ENCODE peak calls at places on chromosomes 16 and 17, in seven cellular contexts. R, J, A, T, F, Y and C are unnamed samples.
A peak's percentile ranks its signal among the peaks of the same experiment; 100 is the strongest.

GRCh38 chr16:83928341-83929055 is 24.5 kb upstream of the OSGIN1 start:
- DNase-seq in R (no peak), J (no peak), Y (no peak), A (peak; percentile 85), T (peak; percentile 86), F (no peak), C (peak; percentile 64)

GRCh38 chr17:75244133-75244866 is 17.1 kb downstream of the GGA3 start:
- DNase-seq in J (no peak), R (no peak), F (no peak), Y (no peak), A (no peak), T (no peak), C (no peak)

GRCh38 chr16:4465977-4466779 is 8.2 kb downstream of the NMRAL1 start:
- DNase-seq in T (no peak), Y (no peak), F (no peak), J (no peak), A (no peak), R (no peak), C (no peak)

GRCh38 chr17:38751803-38752118 is 780 bp upstream of the PSMB3 start:
- DNase-seq in A (peak; percentile 84), J (peak; percentile 73), T (peak; percentile 69), F (peak; percentile 78), R (peak; percentile 86), Y (peak; percentile 90), C (peak; percentile 38)

GRCh38 chr17:78915872-78916632 is 9.1 kb downstream of the TIMP2 start:
- DNase-seq in J (no peak), F (no peak), T (peak; percentile 62), Y (peak; percentile 62), R (peak; percentile 50), A (no peak), C (no peak)

GRCh38 chr16:81715358-81716196 is 63.5 kb upstream of the PLCG2 start:
- DNase-seq in R (no peak), Y (no peak), T (no peak), A (no peak), J (no peak), F (no peak), C (no peak)

GRCh38 chr17:41178341-41178740 is 320 bp upstream of the KRTAP4-2 start:
- DNase-seq in R (no peak), J (no peak), T (no peak), A (peak; percentile 72), F (no peak), Y (no peak), C (peak; percentile 14)

GRCh38 chr16:4894276-4895150 is 42.4 kb downstream of the PPL start:
- DNase-seq in A (no peak), J (peak; percentile 48), Y (no peak), T (no peak), F (no peak), R (peak; percentile 36), C (no peak)

GRCh38 chr17:9331512-9332163 is 244.0 kb downstream of the STX8 start:
- DNase-seq in T (no peak), F (no peak), R (no peak), J (no peak), Y (no peak), A (no peak), C (no peak)

GRCh38 chr16:80151706-80152073 is 389.1 kb upstream of the DYNLRB2 start:
- DNase-seq in T (no peak), Y (no peak), R (no peak), F (no peak), J (no peak), A (no peak), C (no peak)

GRCh38 chr16:80065565-80065964 is 465.0 kb upstream of the MAF start:
- DNase-seq in T (peak; percentile 69), R (no peak), F (no peak), A (no peak), Y (no peak), J (no peak), C (no peak)

GRCh38 chr17:3918372-3919122 is 2.3 kb upstream of the P2RX1 start:
- DNase-seq in T (no peak), Y (no peak), F (no peak), J (peak; percentile 58), R (no peak), A (no peak), C (no peak)

GRCh38 chr17:79760197-79760906 is 17.6 kb upstream of the CBX2 start:
- DNase-seq in R (no peak), A (no peak), F (no peak), T (no peak), J (no peak), Y (no peak), C (no peak)

GRCh38 chr17:50905460-50905803 is 39.3 kb upstream of the TOB1 start:
- DNase-seq in A (no peak), Y (no peak), T (peak; percentile 61), R (no peak), J (peak; percentile 71), F (no peak), C (no peak)

GRCh38 chr17:64491034-64491860 is 5.6 kb downstream of the POLG2 start:
- DNase-seq in Y (peak; percentile 50), T (peak; percentile 53), J (no peak), F (no peak), A (peak; percentile 42), R (no peak), C (no peak)

GRCh38 chr17:57451126-57451690 is 194.9 kb downstream of the MSI2 start:
- DNase-seq in Y (no peak), R (no peak), A (no peak), J (no peak), T (no peak), F (no peak), C (no peak)

GRCh38 chr16:89723279-89724250 is 2.2 kb downstream of the ZNF276 start:
- DNase-seq in J (peak; percentile 54), Y (no peak), R (no peak), T (peak; percentile 33), A (peak; percentile 14), F (no peak), C (no peak)

GRCh38 chr17:79752175-79752574 is 21.4 kb downstream of the ENPP7 start:
- DNase-seq in T (no peak), A (no peak), R (no peak), F (no peak), Y (no peak), J (no peak), C (no peak)

GRCh38 chr16:8866118-8866883 is 2.5 kb downstream of the CARHSP1 start:
- DNase-seq in J (peak; percentile 67), R (no peak), Y (no peak), F (no peak), A (no peak), T (no peak), C (no peak)

GRCh38 chr17:13864551-13864950 is 204.8 kb upstream of the COX10 start:
- DNase-seq in R (no peak), J (no peak), A (peak; percentile 66), T (no peak), F (no peak), Y (no peak), C (peak; percentile 42)

GRCh38 chr17:51435641-51436091 is 175.3 kb downstream of the UTP18 start:
- DNase-seq in T (peak; percentile 46), J (peak; percentile 66), R (peak; percentile 91), F (no peak), Y (no peak), A (peak; percentile 4), C (no peak)

GRCh38 chr17:41777579-41778188 is 8.8 kb downstream of the JUP start:
- DNase-seq in F (peak; percentile 63), Y (peak; percentile 63), A (peak; percentile 96), T (peak; percentile 58), J (peak; percentile 74), R (peak; percentile 93), C (peak; percentile 47)

GRCh38 chr17:81898029-81898866 is 3.8 kb upstream of the NPB start:
- DNase-seq in A (peak; percentile 81), R (peak; percentile 69), F (no peak), J (no peak), Y (no peak), T (peak; percentile 86), C (peak; percentile 69)

GRCh38 chr17:58328195-58329034 is at the start of gene TSPOAP1:
- DNase-seq in R (no peak), J (peak; percentile 95), Y (peak; percentile 54), T (no peak), F (no peak), A (no peak), C (no peak)

GRCh38 chr16:87040169-87041117 is 276.7 kb downstream of the C16orf95 start:
- DNase-seq in A (no peak), R (no peak), T (no peak), Y (no peak), J (no peak), F (no peak), C (no peak)

GRCh38 chr16:72987480-72987901 is 60.4 kb downstream of the ZFHX3 start:
- DNase-seq in F (peak; percentile 84), R (no peak), Y (no peak), J (no peak), T (peak; percentile 93), A (no peak), C (no peak)

GRCh38 chr16:49854227-49855203 is 1.4 kb downstream of the ZNF423 start:
- DNase-seq in T (no peak), J (peak; percentile 85), F (no peak), R (peak; percentile 31), Y (peak; percentile 56), A (no peak), C (no peak)
- H3K4me3 ChIP-seq in T (no peak overlapping the region), J (peak overlapping the region; percentile 61), F (peak overlapping the region; percentile 76), R (peak overlapping the region; percentile 97), Y (peak overlapping the region; percentile 60), A (peak overlapping the region; percentile 71), C (peak overlapping the region; percentile 59)

DNA sequence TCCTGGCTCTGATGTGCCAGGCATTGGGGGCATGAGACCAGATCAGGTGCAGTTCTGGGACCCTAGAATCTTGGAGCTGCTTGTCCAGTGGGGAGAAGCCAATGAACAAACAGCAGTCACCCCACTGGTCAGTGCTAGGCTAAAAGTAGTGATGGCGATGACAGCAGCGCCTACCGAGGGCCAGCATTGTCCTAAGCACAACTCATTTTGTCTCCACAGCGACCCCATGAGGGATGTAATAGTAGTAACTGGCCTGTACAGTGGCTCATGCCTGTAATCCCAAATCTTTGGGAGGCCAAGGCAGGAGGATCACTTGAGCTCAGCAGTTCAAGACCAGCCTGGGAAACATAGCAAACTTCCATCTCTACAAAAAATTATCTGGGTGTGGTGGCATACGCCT is 6.2 kb downstream of the SMCR8 start:
- DNase-seq in J (no peak), R (no peak), T (peak; percentile 2), F (no peak), A (no peak), Y (no peak), C (no peak)
- TF ChIP-seq CTCF in J (no peak), R (no peak), T (no peak), F (no peak), A (peak; percentile 8), Y (no peak), C (no peak)

DNA sequence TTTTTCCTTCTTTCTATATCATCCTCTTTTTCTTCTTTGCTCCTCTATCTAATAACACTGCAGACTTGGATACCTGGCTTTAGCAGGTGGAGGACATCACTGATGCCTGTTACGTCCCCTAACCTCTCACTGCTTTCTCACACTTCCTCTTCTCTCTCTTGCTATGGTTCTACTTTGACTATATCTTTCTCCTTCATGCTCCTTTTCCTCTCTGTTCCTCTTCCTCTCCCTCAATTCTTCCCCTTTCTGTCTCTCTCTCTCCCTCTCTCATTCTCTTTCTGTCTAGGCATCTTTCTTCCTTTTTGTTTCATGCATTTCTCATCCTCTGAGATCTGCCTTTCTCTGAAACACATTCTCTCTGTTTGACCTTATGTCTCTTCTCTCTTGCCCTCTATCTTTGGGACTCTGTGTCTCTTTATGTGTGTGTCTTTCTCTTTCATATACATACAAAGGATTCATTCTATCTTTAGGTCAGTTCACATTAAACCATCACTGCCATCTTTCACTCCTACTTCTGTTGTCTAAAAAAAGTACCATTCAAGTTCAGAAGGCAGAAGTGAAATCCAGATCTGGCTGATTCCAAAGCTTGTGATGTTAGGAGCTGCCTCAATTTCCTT is 353.7 kb downstream of the SHISA9 start:
- DNase-seq in T (no peak), R (no peak), J (no peak), Y (no peak), A (no peak), F (no peak), C (no peak)
- H3K4me3 ChIP-seq in T (no peak overlapping the region), R (no peak overlapping the region), J (no peak overlapping the region), Y (no peak overlapping the region), A (no peak overlapping the region), F (no peak overlapping the region), C (no peak overlapping the region)

GRCh38 chr17:72030067-72030899 is 90.5 kb upstream of the SOX9 start:
- DNase-seq in A (peak; percentile 61), J (no peak), F (no peak), T (no peak), R (peak; percentile 88), Y (peak; percentile 49), C (no peak)
- TF ChIP-seq CTCF in A (peak; percentile 44), J (peak; percentile 41), F (peak; percentile 33), T (no peak), R (peak; percentile 45), Y (peak; percentile 47), C (peak; percentile 46)